ENCODE peak calls at places on chromosomes 3 and 15, in five cellular contexts. F is amygdala; O is stimulated activated CD8-positive, alpha-beta memory T cell treated with anti-CD3 and anti-CD28 coated beads, Interleukin-7, amount 100 ng/mL, for 4 hours; N is H7; T is NCI-H1105 treated with DMSO at 0.1 percent for 48 hours. H is an unnamed sample.

GRCh38 chr3:119304201-119304713 is 10.1 kb downstream of the ARHGAP31 start:
- DNase-seq in F (no peak), O (no peak), N (no peak), T (no peak), H (no peak)

GRCh38 chr15:95150466-95150865 is 919.1 kb downstream of the MCTP2 start:
- DNase-seq in N (no peak), F (no peak), O (no peak), T (no peak), H (no peak)

GRCh38 chr3:88059380-88060160 is 515 bp downstream of the ZNF654 start:
- DNase-seq in T (no peak), N (peak), O (peak), F (no peak), H (peak)

GRCh38 chr3:87968668-87969067 is 90.1 kb downstream of the CGGBP1 start:
- DNase-seq in T (no peak), F (no peak), N (no peak), O (no peak), H (no peak)

GRCh38 chr3:174285242-174285641 is 573.9 kb upstream of the NAALADL2 start:
- DNase-seq in F (no peak), N (no peak), O (no peak), T (no peak), H (no peak)

GRCh38 chr3:116263842-116264545 is 181.3 kb downstream of the LSAMP start:
- DNase-seq in N (no peak), F (no peak), T (no peak), O (no peak), H (no peak)

GRCh38 chr15:87959658-87960057 is 296.9 kb downstream of the NTRK3 start:
- DNase-seq in F (no peak), T (no peak), O (no peak), N (no peak), H (no peak)

GRCh38 chr15:98668566-98669308 is 20.4 kb downstream of the IGF1R start:
- DNase-seq in N (no peak), F (no peak), O (no peak), T (no peak), H (no peak)

H was measured in vagina.